ENCODE peak calls at places on chromosomes 7 and 10, in nine cellular contexts. R is mucosa of gallbladder; A is activated CD4-positive, CD25-positive, alpha-beta regulatory T cell; J is germinal center; X is ACHN; H is activated CD8-positive, alpha-beta memory T cell treated with anti-CD3 and anti-CD28 coated beads for 24 hours; Q is stimulated activated CD8-positive, alpha-beta memory T cell treated with anti-CD3 and anti-CD28 coated beads, Interleukin-12 subunit alpha, Interleukin-12 subunit beta, amount 100 ng/mL, for 1 hour; K is fibroblast of lung; S is foreskin fibroblast. Y is an unnamed sample.

GRCh38 chr10:17113889-17114288 is 15.7 kb downstream of the CUBN start:
- DNase-seq in R (peak), A (no peak), J (no peak), X (no peak), H (no peak), Q (no peak), K (peak), S (peak), Y (no peak)

GRCh38 chr10:80157561-80157960 is 25.0 kb downstream of the PLAC9 start:
- DNase-seq in R (no peak), A (no peak), J (no peak), X (no peak), H (no peak), Q (no peak), K (no peak), S (no peak), Y (no peak)

GRCh38 chr10:104802941-104803340 is 161.9 kb downstream of the SORCS3 start:
- DNase-seq in R (no peak), A (no peak), J (no peak), X (no peak), H (no peak), Q (no peak), K (no peak), S (peak), Y (no peak)

GRCh38 chr7:148746139-148746538 is 47.4 kb downstream of the CUL1 start:
- DNase-seq in R (no peak), A (no peak), J (no peak), X (no peak), H (no peak), Q (no peak), K (no peak), S (no peak), Y (no peak)

GRCh38 chr7:137513091-137513490 is 169.6 kb upstream of the PTN start:
- DNase-seq in R (no peak), A (no peak), J (no peak), X (no peak), H (no peak), Q (no peak), K (no peak), S (no peak), Y (no peak)

GRCh38 chr10:23342213-23342884 is 2.2 kb downstream of the C10orf67 start:
- DNase-seq in R (no peak), A (no peak), J (no peak), X (no peak), H (no peak), Q (no peak), K (no peak), S (no peak), Y (no peak)

GRCh38 chr7:151807876-151808275 is 69.0 kb downstream of the PRKAG2 start:
- DNase-seq in R (no peak), A (no peak), J (no peak), X (no peak), H (no peak), Q (no peak), K (no peak), S (no peak), Y (no peak)

GRCh38 chr10:77601488-77601887 is 36.1 kb downstream of the KCNMA1 start:
- DNase-seq in R (no peak), A (no peak), J (no peak), X (no peak), H (no peak), Q (no peak), K (no peak), S (peak), Y (no peak)

GRCh38 chr7:109101332-109101731 is 531.7 kb downstream of the DNAJB9 start:
- DNase-seq in R (no peak), A (no peak), J (no peak), X (no peak), H (no peak), Q (no peak), K (no peak), S (no peak), Y (no peak)

GRCh38 chr10:95391570-95392249 is 100.9 kb upstream of the PDLIM1 start:
- DNase-seq in R (no peak), A (no peak), J (no peak), X (peak), H (no peak), Q (no peak), K (peak), S (peak), Y (no peak)